ENCODE peak calls at places on chromosomes 11 and 22, in eight cellular contexts. One of them, this sample, is unnamed.

GRCh38 chr22:26106412-26106811 is 62.9 kb upstream of the SEZ6L start:
- DNase-seq in stomach: no peak
- DNase-seq in H1: no peak
- DNase-seq in spleen: no peak
- DNase-seq in K562: no peak
- DNase-seq in HCT116: no peak
- DNase-seq in transverse colon: no peak
- DNase-seq in SK-N-SH: peak
- DNase-seq in this sample: no peak

GRCh38 chr11:7793233-7793632 is 3.5 kb downstream of the OR5P2 start:
- DNase-seq in stomach: no peak
- DNase-seq in H1: no peak
- DNase-seq in spleen: no peak
- DNase-seq in K562: no peak
- DNase-seq in HCT116: no peak
- DNase-seq in transverse colon: no peak
- DNase-seq in SK-N-SH: no peak
- DNase-seq in this sample: no peak

GRCh38 chr11:117934526-117935307 is 5.5 kb upstream of the TMPRSS13 start:
- DNase-seq in stomach: peak
- DNase-seq in H1: no peak
- DNase-seq in spleen: peak
- DNase-seq in K562: no peak
- DNase-seq in HCT116: no peak
- DNase-seq in transverse colon: no peak
- DNase-seq in SK-N-SH: no peak
- DNase-seq in this sample: no peak

GRCh38 chr11:3022300-3022967 is 30.3 kb upstream of the NAP1L4 start:
- DNase-seq in stomach: no peak
- DNase-seq in H1: no peak
- DNase-seq in spleen: no peak
- DNase-seq in K562: no peak
- DNase-seq in HCT116: no peak
- DNase-seq in transverse colon: no peak
- DNase-seq in SK-N-SH: no peak
- DNase-seq in this sample: no peak

GRCh38 chr22:47192106-47192650 is 429.7 kb downstream of the TBC1D22A start:
- DNase-seq in stomach: peak
- DNase-seq in H1: no peak
- DNase-seq in spleen: peak
- DNase-seq in K562: no peak
- DNase-seq in HCT116: no peak
- DNase-seq in transverse colon: peak
- DNase-seq in SK-N-SH: no peak
- DNase-seq in this sample: no peak

GRCh38 chr22:46982635-46983034 is 220.2 kb downstream of the TBC1D22A start:
- DNase-seq in stomach: no peak
- DNase-seq in H1: no peak
- DNase-seq in spleen: no peak
- DNase-seq in K562: no peak
- DNase-seq in HCT116: no peak
- DNase-seq in transverse colon: no peak
- DNase-seq in SK-N-SH: no peak
- DNase-seq in this sample: no peak

GRCh38 chr11:65920035-65920802 is 993 bp downstream of the DRAP1 start:
- DNase-seq in stomach: no peak
- DNase-seq in H1: no peak
- DNase-seq in spleen: peak
- DNase-seq in K562: no peak
- DNase-seq in HCT116: no peak
- DNase-seq in transverse colon: peak
- DNase-seq in SK-N-SH: no peak
- DNase-seq in this sample: no peak

GRCh38 chr11:17979770-17980371 is 33.0 kb downstream of the SERGEF start:
- DNase-seq in stomach: peak
- DNase-seq in H1: peak
- DNase-seq in spleen: no peak
- DNase-seq in K562: peak
- DNase-seq in HCT116: no peak
- DNase-seq in transverse colon: no peak
- DNase-seq in SK-N-SH: peak
- DNase-seq in this sample: peak

GRCh38 chr11:14015711-14016110 is 53.2 kb downstream of the SPON1 start:
- DNase-seq in stomach: no peak
- DNase-seq in H1: no peak
- DNase-seq in spleen: no peak
- DNase-seq in K562: no peak
- DNase-seq in HCT116: peak
- DNase-seq in transverse colon: no peak
- DNase-seq in SK-N-SH: no peak
- DNase-seq in this sample: no peak

GRCh38 chr11:20213790-20214189 is 53.5 kb upstream of the DBX1 start:
- DNase-seq in stomach: no peak
- DNase-seq in H1: no peak
- DNase-seq in spleen: no peak
- DNase-seq in K562: no peak
- DNase-seq in HCT116: no peak
- DNase-seq in transverse colon: no peak
- DNase-seq in SK-N-SH: no peak
- DNase-seq in this sample: no peak

GRCh38 chr11:65645710-65646109 is 7.8 kb downstream of the SIPA1 start:
- DNase-seq in stomach: no peak
- DNase-seq in H1: no peak
- DNase-seq in spleen: peak
- DNase-seq in K562: no peak
- DNase-seq in HCT116: no peak
- DNase-seq in transverse colon: no peak
- DNase-seq in SK-N-SH: no peak
- DNase-seq in this sample: no peak

GRCh38 chr11:12888525-12889158 is 120.5 kb upstream of the RASSF10 start:
- DNase-seq in stomach: peak
- DNase-seq in H1: peak
- DNase-seq in spleen: peak
- DNase-seq in K562: peak
- DNase-seq in HCT116: peak
- DNase-seq in transverse colon: peak
- DNase-seq in SK-N-SH: peak
- DNase-seq in this sample: peak
- TF ChIP-seq POLR2AphosphoS5 in stomach: peak
- TF ChIP-seq POLR2AphosphoS5 in H1: no peak
- TF ChIP-seq POLR2AphosphoS5 in spleen: no peak
- TF ChIP-seq POLR2AphosphoS5 in K562: no peak
- TF ChIP-seq POLR2AphosphoS5 in HCT116: no peak
- TF ChIP-seq POLR2AphosphoS5 in transverse colon: peak
- TF ChIP-seq POLR2AphosphoS5 in SK-N-SH: no peak
- TF ChIP-seq POLR2AphosphoS5 in this sample: no peak

GRCh38 chr11:102603091-102603490 is 22.0 kb downstream of the MMP20 start:
- DNase-seq in stomach: no peak
- DNase-seq in H1: no peak
- DNase-seq in spleen: no peak
- DNase-seq in K562: no peak
- DNase-seq in HCT116: peak
- DNase-seq in transverse colon: no peak
- DNase-seq in SK-N-SH: no peak
- DNase-seq in this sample: no peak
- TF ChIP-seq POLR2AphosphoS5 in stomach: no peak
- TF ChIP-seq POLR2AphosphoS5 in H1: no peak
- TF ChIP-seq POLR2AphosphoS5 in spleen: no peak
- TF ChIP-seq POLR2AphosphoS5 in K562: no peak
- TF ChIP-seq POLR2AphosphoS5 in HCT116: peak
- TF ChIP-seq POLR2AphosphoS5 in transverse colon: no peak
- TF ChIP-seq POLR2AphosphoS5 in SK-N-SH: no peak
- TF ChIP-seq POLR2AphosphoS5 in this sample: no peak

GRCh38 chr11:96316869-96317268 is 26.1 kb downstream of the MAML2 start:
- DNase-seq in stomach: no peak
- DNase-seq in H1: no peak
- DNase-seq in spleen: no peak
- DNase-seq in K562: no peak
- DNase-seq in HCT116: no peak
- DNase-seq in transverse colon: no peak
- DNase-seq in SK-N-SH: no peak
- DNase-seq in this sample: no peak
- TF ChIP-seq POLR2AphosphoS5 in stomach: no peak
- TF ChIP-seq POLR2AphosphoS5 in H1: no peak
- TF ChIP-seq POLR2AphosphoS5 in spleen: no peak
- TF ChIP-seq POLR2AphosphoS5 in K562: no peak
- TF ChIP-seq POLR2AphosphoS5 in HCT116: no peak
- TF ChIP-seq POLR2AphosphoS5 in transverse colon: no peak
- TF ChIP-seq POLR2AphosphoS5 in SK-N-SH: no peak
- TF ChIP-seq POLR2AphosphoS5 in this sample: no peak

GRCh38 chr11:134499990-134500389 is 87.9 kb upstream of the B3GAT1 start:
- DNase-seq in stomach: peak
- DNase-seq in H1: no peak
- DNase-seq in spleen: peak
- DNase-seq in K562: no peak
- DNase-seq in HCT116: no peak
- DNase-seq in transverse colon: no peak
- DNase-seq in SK-N-SH: no peak
- DNase-seq in this sample: no peak
- TF ChIP-seq POLR2AphosphoS5 in stomach: no peak
- TF ChIP-seq POLR2AphosphoS5 in H1: no peak
- TF ChIP-seq POLR2AphosphoS5 in spleen: no peak
- TF ChIP-seq POLR2AphosphoS5 in K562: no peak
- TF ChIP-seq POLR2AphosphoS5 in HCT116: no peak
- TF ChIP-seq POLR2AphosphoS5 in transverse colon: no peak
- TF ChIP-seq POLR2AphosphoS5 in SK-N-SH: no peak
- TF ChIP-seq POLR2AphosphoS5 in this sample: no peak

DNA sequence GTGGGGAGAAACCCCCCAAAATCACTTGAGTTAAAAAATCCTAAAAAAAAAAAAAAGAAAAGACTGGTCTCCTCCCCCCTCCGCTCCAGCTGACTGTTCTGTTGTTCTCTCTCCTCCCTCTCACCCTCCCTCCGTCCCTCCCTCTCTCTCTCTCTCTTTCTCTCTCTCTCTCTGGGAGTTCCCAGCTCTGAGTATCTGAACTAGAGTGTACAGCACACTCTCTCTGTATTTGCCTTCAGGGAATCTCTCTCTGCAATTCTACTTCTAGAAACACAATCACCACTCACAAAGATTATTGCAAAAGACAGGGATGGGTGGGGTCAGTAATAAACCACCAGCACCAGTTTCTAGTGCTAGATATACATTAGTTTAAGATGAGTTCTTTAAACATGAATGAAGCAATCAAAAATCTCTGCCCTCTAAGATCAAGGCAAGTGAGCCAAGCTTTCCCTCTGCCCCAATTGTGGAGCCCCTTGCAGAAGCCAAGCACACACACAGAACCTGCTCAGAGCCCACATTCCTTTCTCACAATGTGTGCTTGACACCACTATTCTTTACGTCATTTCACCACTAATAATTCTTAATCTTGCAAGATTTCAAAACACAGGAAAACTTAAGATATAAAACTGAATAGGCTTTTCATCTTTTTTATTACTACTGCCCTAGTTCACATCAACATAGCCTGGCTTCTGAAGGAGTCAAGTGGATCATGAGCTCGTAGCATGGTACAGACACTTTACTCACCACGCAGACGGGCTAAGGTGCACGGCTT is 133.5 kb downstream of the RBFOX2 start:
- DNase-seq in stomach: no peak
- DNase-seq in H1: no peak
- DNase-seq in spleen: no peak
- DNase-seq in K562: no peak
- DNase-seq in HCT116: no peak
- DNase-seq in transverse colon: peak
- DNase-seq in SK-N-SH: peak
- DNase-seq in this sample: no peak
- TF ChIP-seq POLR2AphosphoS5 in stomach: peak
- TF ChIP-seq POLR2AphosphoS5 in H1: no peak
- TF ChIP-seq POLR2AphosphoS5 in spleen: no peak
- TF ChIP-seq POLR2AphosphoS5 in K562: no peak
- TF ChIP-seq POLR2AphosphoS5 in HCT116: no peak
- TF ChIP-seq POLR2AphosphoS5 in transverse colon: no peak
- TF ChIP-seq POLR2AphosphoS5 in SK-N-SH: no peak
- TF ChIP-seq POLR2AphosphoS5 in this sample: no peak

GRCh38 chr11:130523609-130524008 is 75.2 kb downstream of the ADAMTS15 start:
- DNase-seq in stomach: no peak
- DNase-seq in H1: no peak
- DNase-seq in spleen: no peak
- DNase-seq in K562: no peak
- DNase-seq in HCT116: no peak
- DNase-seq in transverse colon: no peak
- DNase-seq in SK-N-SH: no peak
- DNase-seq in this sample: no peak

GRCh38 chr11:130524132-130524790 is 75.8 kb downstream of the ADAMTS15 start:
- DNase-seq in stomach: no peak
- DNase-seq in H1: peak
- DNase-seq in spleen: no peak
- DNase-seq in K562: no peak
- DNase-seq in HCT116: no peak
- DNase-seq in transverse colon: no peak
- DNase-seq in SK-N-SH: no peak
- DNase-seq in this sample: no peak

GRCh38 chr11:130520231-130520630 is 71.8 kb downstream of the ADAMTS15 start:
- DNase-seq in stomach: no peak
- DNase-seq in H1: peak
- DNase-seq in spleen: no peak
- DNase-seq in K562: no peak
- DNase-seq in HCT116: no peak
- DNase-seq in transverse colon: no peak
- DNase-seq in SK-N-SH: no peak
- DNase-seq in this sample: no peak

GRCh38 chr11:130523166-130523565 is 74.7 kb downstream of the ADAMTS15 start:
- DNase-seq in stomach: no peak
- DNase-seq in H1: peak
- DNase-seq in spleen: no peak
- DNase-seq in K562: no peak
- DNase-seq in HCT116: no peak
- DNase-seq in transverse colon: no peak
- DNase-seq in SK-N-SH: no peak
- DNase-seq in this sample: no peak

GRCh38 chr11:130522284-130522961 is 74.0 kb downstream of the ADAMTS15 start:
- DNase-seq in stomach: peak
- DNase-seq in H1: peak
- DNase-seq in spleen: no peak
- DNase-seq in K562: peak
- DNase-seq in HCT116: peak
- DNase-seq in transverse colon: peak
- DNase-seq in SK-N-SH: peak
- DNase-seq in this sample: no peak
- TF ChIP-seq POLR2AphosphoS5 in stomach: peak
- TF ChIP-seq POLR2AphosphoS5 in H1: no peak
- TF ChIP-seq POLR2AphosphoS5 in spleen: peak
- TF ChIP-seq POLR2AphosphoS5 in K562: no peak
- TF ChIP-seq POLR2AphosphoS5 in HCT116: peak
- TF ChIP-seq POLR2AphosphoS5 in transverse colon: peak
- TF ChIP-seq POLR2AphosphoS5 in SK-N-SH: no peak
- TF ChIP-seq POLR2AphosphoS5 in this sample: no peak